ENCODE peak calls at places on chromosome 4, in six cellular contexts. K is tibial artery, W is foreskin fibroblast, R is cardiac fibroblast, T is fibroblast of mammary gland, C is Caco-2. P is an unnamed sample.

GRCh38 chr4:84582302-84582987 is 482 bp upstream of the CDS1 start:
- DNase-seq in C (peak; percentile 99), K (peak; percentile 88), T (peak; percentile 31), R (peak; percentile 35), W (peak; percentile 29), P (peak; percentile 96)

GRCh38 chr4:113094802-113095201 is 45.3 kb downstream of the ANK2 start:
- DNase-seq in K (no peak), W (peak; percentile 11), C (peak; percentile 8), T (peak; percentile 54), R (peak; percentile 41), P (peak; percentile 29)

GRCh38 chr4:100816646-100817045 is 298.8 kb upstream of the EMCN start:
- DNase-seq in W (no peak), C (no peak), R (no peak), K (no peak), T (no peak), P (peak; percentile 19)

GRCh38 chr4:145843651-145844050 is 95.0 kb downstream of the ZNF827 start:
- DNase-seq in W (no peak), C (no peak), R (no peak), T (no peak), K (no peak), P (no peak)

GRCh38 chr4:183348706-183349659 is 26.8 kb upstream of the CLDN24 start:
- DNase-seq in T (peak; percentile 95), W (peak; percentile 99), C (no peak), R (peak; percentile 90), K (no peak), P (peak; percentile 35)

GRCh38 chr4:19958849-19959248 is 292.9 kb upstream of the SLIT2 start:
- DNase-seq in K (no peak), C (no peak), T (no peak), R (no peak), W (no peak), P (no peak)

GRCh38 chr4:107712236-107712635 is 7.8 kb downstream of the PAPSS1 start:
- DNase-seq in T (no peak), W (no peak), C (no peak), R (no peak), K (no peak), P (no peak)

GRCh38 chr4:67764183-67764582 is 10.0 kb upstream of the GNRHR start:
- DNase-seq in T (no peak), C (no peak), W (no peak), R (no peak), K (no peak), P (no peak)

GRCh38 chr4:81698536-81698935 is 226.8 kb upstream of the RASGEF1B start:
- DNase-seq in T (no peak), W (no peak), K (no peak), R (no peak), C (no peak), P (no peak)

GRCh38 chr4:154076921-154077320 is 288.0 kb upstream of the SFRP2 start:
- DNase-seq in R (peak; percentile 72), T (peak; percentile 91), K (no peak), C (no peak), W (peak; percentile 10), P (no peak)

GRCh38 chr4:41569957-41570356 is 32.0 kb downstream of the LIMCH1 start:
- DNase-seq in R (no peak), C (no peak), T (no peak), W (peak; percentile 6), K (peak; percentile 66), P (no peak)

GRCh38 chr4:5611656-5612187 is 96.6 kb downstream of the EVC2 start:
- DNase-seq in R (no peak), T (no peak), K (no peak), W (no peak), C (no peak), P (no peak)

GRCh38 chr4:78129383-78130108 is 72.4 kb downstream of the FRAS1 start:
- DNase-seq in K (no peak), R (no peak), W (no peak), C (no peak), T (no peak), P (no peak)

GRCh38 chr4:20672262-20672661 is 28.0 kb upstream of the PACRGL start:
- DNase-seq in W (no peak), K (no peak), T (no peak), R (no peak), C (no peak), P (no peak)

GRCh38 chr4:2263701-2264321 is 1.9 kb upstream of the MXD4 start:
- DNase-seq in R (no peak), W (no peak), C (no peak), K (peak; percentile 66), T (no peak), P (no peak)

GRCh38 chr4:100169796-100170485 is 20.3 kb downstream of the DDIT4L start:
- DNase-seq in C (no peak), T (peak; percentile 90), W (no peak), K (no peak), R (peak; percentile 48), P (no peak)

GRCh38 chr4:68907788-68908700 is 43.6 kb downstream of the UGT2A3 start:
- DNase-seq in W (no peak), K (no peak), C (no peak), T (no peak), R (no peak), P (no peak)

GRCh38 chr4:68917016-68917415 is 34.6 kb downstream of the UGT2A3 start:
- DNase-seq in T (no peak), C (no peak), W (no peak), K (no peak), R (no peak), P (no peak)

GRCh38 chr4:68907230-68907629 is 44.4 kb downstream of the UGT2A3 start:
- DNase-seq in R (no peak), T (no peak), K (no peak), C (no peak), W (no peak), P (no peak)

GRCh38 chr4:68912807-68913206 is 38.8 kb downstream of the UGT2A3 start:
- DNase-seq in C (no peak), K (no peak), W (no peak), T (no peak), R (no peak), P (no peak)
- H3K4me3 ChIP-seq in C (no peak overlapping the region), K (no peak overlapping the region), W (no peak overlapping the region), T (no peak overlapping the region), R (no peak overlapping the region), P (no peak overlapping the region)

GRCh38 chr4:144645621-144646522 is at the start of gene HHIP:
- DNase-seq in R (peak; percentile 82), W (peak; percentile 80), C (peak; percentile 6), T (peak; percentile 36), K (peak; percentile 67), P (peak; percentile 23)

GRCh38 chr4:144647095-144647959 is 1.4 kb downstream of the HHIP start:
- DNase-seq in T (peak; percentile 53), K (no peak), W (no peak), C (no peak), R (peak; percentile 80), P (peak; percentile 23)

GRCh38 chr4:144648042-144648441 is 2.1 kb downstream of the HHIP start:
- DNase-seq in R (peak; percentile 41), K (no peak), W (no peak), C (no peak), T (no peak), P (no peak)

GRCh38 chr4:144645102-144645469 is 870 bp upstream of the HHIP start:
- DNase-seq in W (no peak), T (no peak), C (no peak), K (peak; percentile 65), R (peak; percentile 54), P (no peak)

DNA sequence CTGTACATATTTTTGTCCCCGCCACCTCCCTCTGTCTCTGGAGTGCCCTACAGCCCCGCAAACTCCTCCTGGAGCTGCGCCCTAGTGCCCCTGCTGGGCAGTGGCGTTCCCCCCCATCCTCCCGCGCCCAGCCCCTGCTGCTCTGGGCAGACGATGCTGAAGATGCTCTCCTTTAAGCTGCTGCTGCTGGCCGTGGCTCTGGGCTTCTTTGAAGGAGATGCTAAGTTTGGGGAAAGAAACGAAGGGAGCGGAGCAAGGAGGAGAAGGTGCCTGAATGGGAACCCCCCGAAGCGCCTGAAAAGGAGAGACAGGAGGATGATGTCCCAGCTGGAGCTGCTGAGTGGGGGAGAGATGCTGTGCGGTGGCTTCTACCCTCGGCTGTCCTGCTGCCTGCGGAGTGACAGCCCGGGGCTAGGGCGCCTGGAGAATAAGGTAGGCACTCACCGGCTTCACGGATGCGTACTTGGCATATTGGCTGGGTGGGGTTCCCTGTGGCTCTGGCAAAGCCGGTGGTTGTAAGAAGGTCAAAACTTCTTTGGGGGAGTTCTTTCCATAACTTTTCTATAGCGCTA is 653 bp downstream of the HHIP start:
- DNase-seq in W (no peak), R (peak; percentile 46), K (no peak), T (no peak), C (no peak), P (no peak)
- TF ChIP-seq CTCF in W (no peak), R (peak; percentile 48), K (no peak), T (peak; percentile 16), C (no peak), P (no peak)

GRCh38 chr4:173794662-173795061 is 264.6 kb upstream of the HAND2 start:
- DNase-seq in C (no peak), T (peak; percentile 53), K (no peak), R (peak; percentile 38), W (no peak), P (no peak)
- H3K4me3 ChIP-seq in C (no peak overlapping the region), T (no peak overlapping the region), K (no peak overlapping the region), R (no peak overlapping the region), W (no peak overlapping the region), P (no peak overlapping the region)

GRCh38 chr4:46270986-46271596 is 118.8 kb downstream of the GABRA2 start:
- DNase-seq in R (peak; percentile 23), C (peak; percentile 27), K (no peak), T (peak; percentile 26), W (no peak), P (peak; percentile 33)
- TF ChIP-seq CTCF in R (peak; percentile 41), C (peak; percentile 43), K (no peak), T (peak; percentile 50), W (no peak), P (peak; percentile 42)

GRCh38 chr4:38670061-38670894 is 6.3 kb downstream of the KLF3 start:
- DNase-seq in K (no peak), C (no peak), W (no peak), R (no peak), T (no peak), P (no peak)
- H3K4me3 ChIP-seq in K (no peak overlapping the region), C (no peak overlapping the region), W (no peak overlapping the region), R (no peak overlapping the region), T (no peak overlapping the region), P (peak overlapping the region; percentile 14)

GRCh38 chr4:114941522-114941921 is 171.9 kb downstream of the NDST4 start:
- DNase-seq in W (no peak), R (no peak), K (no peak), C (no peak), T (no peak), P (no peak)

GRCh38 chr4:114945616-114946015 is 167.8 kb downstream of the NDST4 start:
- DNase-seq in W (no peak), C (no peak), T (no peak), R (no peak), K (no peak), P (no peak)
- TF ChIP-seq CTCF in W (no peak), C (no peak), T (no peak), R (no peak), K (no peak), P (no peak)